ENCODE peak calls at places on chromosomes 4 and X, in six cellular contexts. One of them, this sample, is unnamed.

GRCh38 chrX:45749375-45749774 is 548.7 kb upstream of the DIPK2B start:
- DNase-seq in stomach: no peak
- DNase-seq in tibial nerve: no peak
- DNase-seq in HCT116: no peak
- DNase-seq in GM12892: no peak
- DNase-seq in body of pancreas: no peak
- DNase-seq in this sample: no peak

GRCh38 chr4:179666226-179666625 is 2224.0 kb upstream of the AGA start:
- DNase-seq in HCT116: no peak
- DNase-seq in tibial nerve: no peak
- DNase-seq in GM12892: no peak
- DNase-seq in stomach: no peak
- DNase-seq in body of pancreas: no peak
- DNase-seq in this sample: no peak

GRCh38 chr4:53365121-53365485 is 758 bp downstream of the SCFD2 start:
- DNase-seq in tibial nerve: no peak
- DNase-seq in GM12892: no peak
- DNase-seq in HCT116: no peak
- DNase-seq in stomach: no peak
- DNase-seq in body of pancreas: no peak
- DNase-seq in this sample: no peak

GRCh38 chr4:68929076-68929737 is 22.4 kb downstream of the UGT2A3 start:
- DNase-seq in GM12892: no peak
- DNase-seq in stomach: no peak
- DNase-seq in body of pancreas: no peak
- DNase-seq in tibial nerve: no peak
- DNase-seq in HCT116: no peak
- DNase-seq in this sample: no peak

GRCh38 chr4:28479666-28480065 is 1619.0 kb downstream of the STIM2 start:
- DNase-seq in tibial nerve: no peak
- DNase-seq in body of pancreas: no peak
- DNase-seq in HCT116: no peak
- DNase-seq in GM12892: no peak
- DNase-seq in stomach: no peak
- DNase-seq in this sample: no peak

GRCh38 chr4:4640692-4641091 is 98.8 kb upstream of the STX18 start:
- DNase-seq in tibial nerve: no peak
- DNase-seq in body of pancreas: no peak
- DNase-seq in stomach: no peak
- DNase-seq in GM12892: no peak
- DNase-seq in HCT116: no peak
- DNase-seq in this sample: no peak

GRCh38 chrX:47098746-47099145 is 20.5 kb downstream of the RGN start:
- DNase-seq in stomach: no peak
- DNase-seq in HCT116: no peak
- DNase-seq in body of pancreas: no peak
- DNase-seq in GM12892: no peak
- DNase-seq in tibial nerve: no peak
- DNase-seq in this sample: no peak

GRCh38 chr4:125501661-125502060 is 186.9 kb downstream of the FAT4 start:
- DNase-seq in body of pancreas: no peak
- DNase-seq in tibial nerve: no peak
- DNase-seq in GM12892: no peak
- DNase-seq in stomach: no peak
- DNase-seq in HCT116: no peak
- DNase-seq in this sample: no peak

GRCh38 chrX:826026-826425 is 195.4 kb downstream of the SHOX start:
- DNase-seq in stomach: no peak
- DNase-seq in GM12892: no peak
- DNase-seq in body of pancreas: no peak
- DNase-seq in HCT116: no peak
- DNase-seq in tibial nerve: peak; percentile 38
- DNase-seq in this sample: no peak

GRCh38 chr4:141771889-141772830 is 135.8 kb downstream of the IL15 start:
- DNase-seq in HCT116: no peak
- DNase-seq in tibial nerve: no peak
- DNase-seq in body of pancreas: no peak
- DNase-seq in GM12892: peak; percentile 12
- DNase-seq in stomach: no peak
- DNase-seq in this sample: no peak

GRCh38 chrX:46209037-46209436 is 336.2 kb downstream of the ZNF674 start:
- DNase-seq in body of pancreas: no peak
- DNase-seq in stomach: no peak
- DNase-seq in HCT116: no peak
- DNase-seq in GM12892: no peak
- DNase-seq in tibial nerve: no peak
- DNase-seq in this sample: no peak

GRCh38 chrX:63250253-63250868 is 100.8 kb downstream of the SPIN4 start:
- DNase-seq in GM12892: no peak
- DNase-seq in stomach: peak; percentile 26
- DNase-seq in tibial nerve: peak; percentile 58
- DNase-seq in body of pancreas: peak; percentile 53
- DNase-seq in HCT116: peak; percentile 69
- DNase-seq in this sample: no peak

GRCh38 chr4:110550260-110550659 is 72.6 kb downstream of the PITX2 start:
- DNase-seq in body of pancreas: no peak
- DNase-seq in HCT116: peak; percentile 6
- DNase-seq in tibial nerve: no peak
- DNase-seq in GM12892: no peak
- DNase-seq in stomach: no peak
- DNase-seq in this sample: no peak

GRCh38 chr4:13007802-13008201 is 476.3 kb downstream of the RAB28 start:
- DNase-seq in stomach: no peak
- DNase-seq in HCT116: no peak
- DNase-seq in tibial nerve: no peak
- DNase-seq in GM12892: no peak
- DNase-seq in body of pancreas: no peak
- DNase-seq in this sample: no peak

GRCh38 chrX:23799469-23800065 is 16.6 kb downstream of the SAT1 start:
- DNase-seq in stomach: no peak
- DNase-seq in GM12892: no peak
- DNase-seq in tibial nerve: no peak
- DNase-seq in body of pancreas: no peak
- DNase-seq in HCT116: no peak
- DNase-seq in this sample: no peak

GRCh38 chrX:12307961-12308360 is 169.7 kb downstream of the FRMPD4 start:
- DNase-seq in body of pancreas: no peak
- DNase-seq in tibial nerve: no peak
- DNase-seq in HCT116: no peak
- DNase-seq in GM12892: no peak
- DNase-seq in stomach: no peak
- DNase-seq in this sample: no peak

GRCh38 chr4:153222790-153223417 is 18.7 kb downstream of the TRIM2 start:
- DNase-seq in GM12892: peak; percentile 33
- DNase-seq in tibial nerve: peak; percentile 7
- DNase-seq in HCT116: no peak
- DNase-seq in body of pancreas: peak; percentile 60
- DNase-seq in stomach: peak; percentile 62
- DNase-seq in this sample: no peak
- TF ChIP-seq POLR2A in GM12892: no peak
- TF ChIP-seq POLR2A in tibial nerve: no peak
- TF ChIP-seq POLR2A in HCT116: no peak
- TF ChIP-seq POLR2A in body of pancreas: peak; percentile 20
- TF ChIP-seq POLR2A in stomach: no peak
- TF ChIP-seq POLR2A in this sample: no peak

GRCh38 chr4:105600256-105600655 is 47.8 kb downstream of the ARHGEF38 start:
- DNase-seq in stomach: no peak
- DNase-seq in tibial nerve: no peak
- DNase-seq in HCT116: no peak
- DNase-seq in body of pancreas: no peak
- DNase-seq in GM12892: no peak
- DNase-seq in this sample: no peak

GRCh38 chr4:105603158-105603557 is 50.7 kb downstream of the ARHGEF38 start:
- DNase-seq in body of pancreas: no peak
- DNase-seq in HCT116: no peak
- DNase-seq in tibial nerve: no peak
- DNase-seq in GM12892: no peak
- DNase-seq in stomach: no peak
- DNase-seq in this sample: no peak

GRCh38 chr4:105600951-105601350 is 48.5 kb downstream of the ARHGEF38 start:
- DNase-seq in body of pancreas: no peak
- DNase-seq in GM12892: no peak
- DNase-seq in HCT116: no peak
- DNase-seq in tibial nerve: no peak
- DNase-seq in stomach: no peak
- DNase-seq in this sample: no peak

GRCh38 chr4:105599475-105599874 is 47.1 kb downstream of the ARHGEF38 start:
- DNase-seq in stomach: no peak
- DNase-seq in HCT116: no peak
- DNase-seq in body of pancreas: no peak
- DNase-seq in tibial nerve: no peak
- DNase-seq in GM12892: no peak
- DNase-seq in this sample: no peak

GRCh38 chr4:105601406-105601805 is 49.0 kb downstream of the ARHGEF38 start:
- DNase-seq in stomach: no peak
- DNase-seq in body of pancreas: no peak
- DNase-seq in GM12892: no peak
- DNase-seq in tibial nerve: no peak
- DNase-seq in HCT116: no peak
- DNase-seq in this sample: no peak
- TF ChIP-seq POLR2A in stomach: no peak
- TF ChIP-seq POLR2A in body of pancreas: no peak
- TF ChIP-seq POLR2A in GM12892: no peak
- TF ChIP-seq POLR2A in tibial nerve: no peak
- TF ChIP-seq POLR2A in HCT116: no peak
- TF ChIP-seq POLR2A in this sample: no peak

GRCh38 chr4:73415807-73416238 is 11.7 kb downstream of the ALB start:
- DNase-seq in body of pancreas: no peak
- DNase-seq in tibial nerve: no peak
- DNase-seq in stomach: no peak
- DNase-seq in GM12892: no peak
- DNase-seq in HCT116: no peak
- DNase-seq in this sample: no peak
- TF ChIP-seq POLR2A in body of pancreas: no peak
- TF ChIP-seq POLR2A in tibial nerve: no peak
- TF ChIP-seq POLR2A in stomach: no peak
- TF ChIP-seq POLR2A in GM12892: no peak
- TF ChIP-seq POLR2A in HCT116: no peak
- TF ChIP-seq POLR2A in this sample: no peak

DNA sequence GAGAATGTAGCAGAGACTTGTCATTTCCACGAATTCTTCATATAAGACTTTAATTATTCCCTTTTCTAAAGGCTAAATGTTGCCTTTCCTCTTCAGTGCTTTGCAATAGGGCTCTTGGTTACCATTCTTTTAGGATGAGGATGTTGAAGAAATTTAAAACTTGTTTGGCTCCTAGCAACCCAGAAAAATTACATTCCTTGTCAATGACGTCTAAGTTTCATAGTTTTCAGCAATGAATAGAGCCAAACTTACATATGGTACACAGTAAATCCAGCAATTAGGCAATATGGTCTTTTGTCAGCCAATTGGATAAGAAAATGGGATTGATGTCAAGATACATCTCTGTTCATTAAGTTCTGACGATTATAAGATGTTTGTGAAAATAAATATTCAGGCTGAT is 1639.6 kb upstream of the PCDH10 start:
- DNase-seq in HCT116: no peak
- DNase-seq in tibial nerve: no peak
- DNase-seq in GM12892: no peak
- DNase-seq in stomach: no peak
- DNase-seq in body of pancreas: no peak
- DNase-seq in this sample: no peak
- TF ChIP-seq POLR2A in HCT116: no peak
- TF ChIP-seq POLR2A in tibial nerve: no peak
- TF ChIP-seq POLR2A in GM12892: no peak
- TF ChIP-seq POLR2A in stomach: no peak
- TF ChIP-seq POLR2A in body of pancreas: no peak
- TF ChIP-seq POLR2A in this sample: no peak

GRCh38 chrX:40105016-40105790 is 7.4 kb upstream of the BCOR start:
- DNase-seq in stomach: no peak
- DNase-seq in body of pancreas: peak; percentile 48
- DNase-seq in HCT116: no peak
- DNase-seq in GM12892: no peak
- DNase-seq in tibial nerve: no peak
- DNase-seq in this sample: no peak
- TF ChIP-seq POLR2A in stomach: no peak
- TF ChIP-seq POLR2A in body of pancreas: peak; percentile 33
- TF ChIP-seq POLR2A in HCT116: no peak
- TF ChIP-seq POLR2A in GM12892: no peak
- TF ChIP-seq POLR2A in tibial nerve: no peak
- TF ChIP-seq POLR2A in this sample: no peak

DNA sequence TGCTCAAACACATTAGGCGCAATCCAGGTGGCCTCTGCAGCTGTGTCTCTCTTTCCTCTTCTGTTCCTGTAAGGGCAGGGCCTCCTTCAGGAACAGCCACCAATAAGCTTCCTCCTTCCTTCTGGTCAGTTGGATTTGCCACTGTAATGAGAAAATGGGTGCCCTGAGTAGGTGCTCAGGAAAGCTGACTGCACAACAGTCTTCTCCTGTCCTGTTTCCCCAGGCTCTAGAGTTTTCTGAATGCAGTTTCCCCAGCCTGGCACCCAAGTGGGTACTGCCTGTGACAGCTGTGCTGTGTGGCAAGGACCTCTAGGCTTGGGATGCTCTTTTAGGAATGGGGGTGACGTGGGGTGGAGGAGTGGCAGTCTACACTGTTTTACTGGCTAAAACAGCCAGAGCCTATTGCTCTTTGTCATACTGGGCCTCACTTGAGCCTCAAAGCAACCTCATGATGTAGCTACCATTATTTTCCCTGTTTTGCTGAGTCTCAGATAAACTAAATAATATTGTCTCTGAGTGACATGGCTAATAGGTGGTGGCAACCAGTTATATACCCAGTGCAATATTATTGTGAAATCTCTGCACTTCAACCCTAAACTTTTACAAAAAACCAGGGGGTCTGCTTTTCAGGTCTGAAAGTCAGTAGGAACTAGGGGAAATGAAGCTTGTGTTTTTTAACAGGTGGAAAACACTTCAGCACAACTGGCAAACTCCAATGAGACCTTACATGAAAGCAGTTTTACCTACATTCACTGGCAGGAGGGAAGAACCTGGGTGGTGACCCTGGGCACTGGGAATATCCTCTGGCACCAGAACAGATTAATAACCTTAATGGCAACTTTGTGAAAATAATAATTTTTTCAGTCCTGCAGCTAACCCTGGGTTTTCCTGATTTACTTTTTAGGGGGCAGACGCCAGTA is 1.1 kb downstream of the CXCL2 start:
- DNase-seq in stomach: no peak
- DNase-seq in HCT116: no peak
- DNase-seq in GM12892: no peak
- DNase-seq in tibial nerve: no peak
- DNase-seq in body of pancreas: no peak
- DNase-seq in this sample: no peak
- TF ChIP-seq POLR2A in stomach: no peak
- TF ChIP-seq POLR2A in HCT116: no peak
- TF ChIP-seq POLR2A in GM12892: no peak
- TF ChIP-seq POLR2A in tibial nerve: no peak
- TF ChIP-seq POLR2A in body of pancreas: no peak
- TF ChIP-seq POLR2A in this sample: no peak

This sample was measured in lower leg skin.